ENCODE peak calls at places on chromosome 22, in five cellular contexts. W is adipocyte, U is mucosa of gallbladder, K is AG10803, S is left ventricle myocardium inferior. G is an unnamed sample.

GRCh38 chr22:44347098-44347497 is 34.3 kb upstream of the SHISAL1 start:
- DNase-seq in K (no peak), S (no peak), U (no peak), W (no peak), G (peak)

GRCh38 chr22:37173709-37174108 is 14.3 kb downstream of the C1QTNF6 start:
- DNase-seq in U (no peak), S (peak), K (peak), W (peak), G (no peak)

GRCh38 chr22:45308624-45309421 is 911 bp upstream of the FAM118A start:
- DNase-seq in S (no peak), W (no peak), U (no peak), K (no peak), G (no peak)

GRCh38 chr22:22666307-22667091 is 22.1 kb downstream of the GGTLC2 start:
- DNase-seq in S (no peak), K (peak), U (peak), W (peak), G (peak)

GRCh38 chr22:44709881-44710400 is 7.9 kb downstream of the PRR5 start:
- DNase-seq in S (no peak), K (no peak), W (no peak), U (no peak), G (no peak)

GRCh38 chr22:37850801-37851200 is 1.6 kb downstream of the EIF3L start:
- DNase-seq in K (no peak), S (no peak), U (no peak), W (no peak), G (no peak)

GRCh38 chr22:45804986-45805325 is 133.3 kb downstream of the ATXN10 start:
- DNase-seq in S (no peak), W (peak), K (peak), U (no peak), G (peak)

GRCh38 chr22:44379817-44380560 is 67.2 kb upstream of the SHISAL1 start:
- DNase-seq in K (no peak), U (no peak), W (no peak), S (no peak), G (no peak)

GRCh38 chr22:24146791-24147353 is 34.4 kb upstream of the SUSD2 start:
- DNase-seq in K (peak), U (no peak), W (peak), S (peak), G (peak)

GRCh38 chr22:24593810-24594568 is 1.1 kb upstream of the LRRC75B start:
- DNase-seq in W (no peak), K (no peak), S (no peak), U (peak), G (no peak)

GRCh38 chr22:48307941-48308340 is 1519.7 kb downstream of the BRD1 start:
- DNase-seq in S (no peak), W (no peak), K (no peak), U (no peak), G (no peak)

GRCh38 chr22:20105456-20106204 is 10.3 kb upstream of the RANBP1 start:
- DNase-seq in U (no peak), W (no peak), K (no peak), S (no peak), G (no peak)

GRCh38 chr22:49500942-49501395 is 326.7 kb downstream of the BRD1 start:
- DNase-seq in U (no peak), W (no peak), K (no peak), S (no peak), G (no peak)

GRCh38 chr22:29520851-29521250 is 32.7 kb downstream of the THOC5 start:
- DNase-seq in K (peak), W (peak), U (no peak), S (no peak), G (peak)

GRCh38 chr22:38860291-38861169 is 11.5 kb downstream of the CBX6 start:
- DNase-seq in U (no peak), K (no peak), S (no peak), W (no peak), G (no peak)

GRCh38 chr22:20977516-20978170 is 4.5 kb upstream of the LZTR1 start:
- DNase-seq in U (no peak), W (no peak), K (no peak), S (no peak), G (no peak)

GRCh38 chr22:31490496-31490925 is 869 bp upstream of the EIF4ENIF1 start:
- DNase-seq in W (peak), U (peak), S (peak), K (peak), G (peak)

GRCh38 chr22:30617819-30618218 is 10.8 kb downstream of the TCN2 start:
- DNase-seq in U (no peak), S (no peak), W (no peak), K (no peak), G (no peak)

GRCh38 chr22:19753996-19754700 is 6.4 kb upstream of the TBX1 start:
- DNase-seq in W (no peak), U (no peak), S (no peak), K (no peak), G (peak)

GRCh38 chr22:17232406-17232805 is 13.2 kb upstream of the ADA2 start:
- DNase-seq in K (no peak), S (no peak), U (no peak), W (no peak), G (no peak)

GRCh38 chr22:48866906-48867597 is 960.6 kb downstream of the BRD1 start:
- DNase-seq in S (peak), W (no peak), K (no peak), U (no peak), G (no peak)

G was measured in myocyte.